ENCODE peak calls at places on chromosomes 13 and 19, in nine cellular contexts. D, G, X, T, L, E, P, Z and N are unnamed samples.

GRCh38 chr19:33402421-33403220 is 29.1 kb downstream of the CEBPG start:
- DNase-seq in E (no peak), T (no peak), P (no peak), D (no peak), X (no peak), G (peak; percentile 12), L (no peak), Z (no peak), N (no peak)

GRCh38 chr13:106649495-106649894 is 81.6 kb upstream of the ARGLU1 start:
- DNase-seq in Z (no peak), T (no peak), D (peak; percentile 0), X (no peak), L (no peak), P (no peak), G (no peak), E (no peak), N (peak; percentile 3)

GRCh38 chr19:2567580-2567979 is 91.7 kb downstream of the GADD45B start:
- DNase-seq in T (no peak), L (no peak), E (no peak), G (peak; percentile 83), P (no peak), X (no peak), Z (no peak), D (no peak), N (no peak)

GRCh38 chr13:89951341-89951740 is 1396.1 kb upstream of the MIR17HG start:
- DNase-seq in G (no peak), L (no peak), Z (no peak), T (no peak), E (no peak), P (no peak), X (no peak), D (no peak), N (no peak)

GRCh38 chr19:49065905-49066512 is 1.4 kb upstream of the NTF4 start:
- DNase-seq in P (no peak), L (no peak), Z (no peak), G (no peak), D (no peak), E (no peak), X (no peak), T (no peak), N (no peak)

GRCh38 chr19:4233282-4233853 is 4.0 kb downstream of the EBI3 start:
- DNase-seq in E (peak; percentile 63), L (peak; percentile 66), Z (peak; percentile 46), G (peak; percentile 57), T (peak; percentile 52), P (peak; percentile 16), D (peak; percentile 35), X (no peak), N (no peak)

GRCh38 chr13:88456155-88456554 is 785.0 kb downstream of the SLITRK5 start:
- DNase-seq in T (no peak), L (no peak), D (no peak), Z (no peak), G (peak; percentile 4), P (no peak), E (no peak), X (no peak), N (no peak)

GRCh38 chr13:51584731-51585191 is 499 bp downstream of the WDFY2 start:
- DNase-seq in G (no peak), X (no peak), L (peak; percentile 68), E (peak; percentile 70), T (peak; percentile 65), D (peak; percentile 58), Z (peak; percentile 84), P (peak; percentile 22), N (no peak)

GRCh38 chr19:57406516-57407123 is 4.3 kb upstream of the ZNF17 start:
- DNase-seq in T (peak; percentile 57), G (peak; percentile 61), D (peak; percentile 69), L (peak; percentile 62), E (peak; percentile 35), P (peak; percentile 59), Z (peak; percentile 79), X (no peak), N (no peak)

GRCh38 chr13:39481493-39481892 is 121.5 kb downstream of the LHFPL6 start:
- DNase-seq in L (no peak), X (no peak), D (peak; percentile 16), E (no peak), T (no peak), G (no peak), P (no peak), Z (no peak), N (no peak)

GRCh38 chr13:45137501-45137880 is 17.2 kb downstream of the GTF2F2 start:
- DNase-seq in D (no peak), T (no peak), E (no peak), X (no peak), Z (no peak), G (peak; percentile 33), L (no peak), P (no peak), N (no peak)

GRCh38 chr13:35489050-35489449 is 12.6 kb upstream of the MAB21L1 start:
- DNase-seq in Z (no peak), X (no peak), G (no peak), T (no peak), E (no peak), D (no peak), L (no peak), P (no peak), N (no peak)